ENCODE peak calls at places on chromosomes 13 and 19, in seven cellular contexts. H is SK-N-SH, J is transverse colon, Z is H1, P is sigmoid colon, T is HepG2, K is suprapubic skin. R is an unnamed sample.
A peak's percentile ranks its signal among the peaks of the same experiment; 100 is the strongest.

GRCh38 chr13:110001622-110002275 is 215.4 kb upstream of the IRS2 start:
- DNase-seq in P (no peak), J (no peak), H (no peak), T (no peak), K (no peak), Z (no peak), R (no peak)

GRCh38 chr13:102812616-102813287 is 13.8 kb downstream of the BIVM start:
- DNase-seq in T (no peak), J (no peak), H (no peak), P (no peak), K (no peak), Z (no peak), R (no peak)

GRCh38 chr13:111864566-111864965 is 202.4 kb upstream of the SOX1 start:
- DNase-seq in K (no peak), H (no peak), Z (peak; percentile 23), T (no peak), P (no peak), J (no peak), R (no peak)

GRCh38 chr19:50358483-50359431 is 6.7 kb downstream of the NAPSA start:
- DNase-seq in P (peak; percentile 77), Z (no peak), T (no peak), J (peak; percentile 64), H (peak; percentile 89), K (no peak), R (peak; percentile 58)

GRCh38 chr19:3369337-3370213 is 3.2 kb downstream of the NFIC start:
- DNase-seq in J (peak; percentile 63), P (peak; percentile 94), K (no peak), T (no peak), Z (no peak), H (no peak), R (peak; percentile 72)

GRCh38 chr19:4867534-4868285 is at the start of gene PLIN3:
- DNase-seq in H (peak; percentile 100), P (peak; percentile 99), Z (peak; percentile 99), K (peak; percentile 99), T (peak; percentile 89), J (peak; percentile 98), R (peak; percentile 98)

GRCh38 chr19:18701250-18701608 is 17.7 kb downstream of the CRTC1 start:
- DNase-seq in P (no peak), Z (no peak), T (no peak), J (no peak), H (peak; percentile 44), K (peak; percentile 77), R (no peak)

GRCh38 chr13:98466634-98467236 is 110.2 kb downstream of the STK24 start:
- DNase-seq in J (peak; percentile 59), P (peak; percentile 78), Z (peak; percentile 94), K (peak; percentile 76), T (peak; percentile 43), H (peak; percentile 68), R (no peak)

GRCh38 chr13:49563513-49563912 is 21.8 kb downstream of the RCBTB1 start:
- DNase-seq in T (no peak), Z (no peak), K (no peak), H (no peak), J (no peak), P (no peak), R (no peak)

GRCh38 chr19:10936661-10937084 is 8.1 kb downstream of the TIMM29 start:
- DNase-seq in T (peak; percentile 76), J (peak; percentile 40), P (no peak), Z (no peak), K (no peak), H (peak; percentile 83), R (peak; percentile 41)

GRCh38 chr19:2436384-2436783 is 9.0 kb upstream of the TIMM13 start:
- DNase-seq in P (no peak), J (no peak), Z (no peak), H (no peak), K (no peak), T (no peak), R (no peak)

GRCh38 chr19:50214699-50215543 is 11.5 kb downstream of the MYH14 start:
- DNase-seq in T (no peak), K (peak; percentile 80), J (peak; percentile 90), Z (peak; percentile 53), H (no peak), P (no peak), R (peak; percentile 93)

GRCh38 chr19:57171551-57172081 is 4.3 kb upstream of the DUXA start:
- DNase-seq in Z (peak; percentile 42), K (no peak), P (peak; percentile 76), H (peak; percentile 95), T (peak; percentile 20), J (peak; percentile 10), R (no peak)

GRCh38 chr19:52535831-52536800 is 8.6 kb downstream of the ZNF808 start:
- DNase-seq in K (peak; percentile 93), P (peak; percentile 93), T (no peak), J (peak; percentile 82), Z (peak; percentile 92), H (peak; percentile 84), R (peak; percentile 74)

GRCh38 chr19:19670070-19670551 is 1.5 kb downstream of the ZNF101 start:
- DNase-seq in Z (peak; percentile 65), H (no peak), T (no peak), J (no peak), K (no peak), P (no peak), R (no peak)

GRCh38 chr13:112893570-112894422 is 75.2 kb upstream of the MCF2L start:
- DNase-seq in J (peak; percentile 64), T (peak; percentile 76), H (peak; percentile 94), Z (peak; percentile 80), K (no peak), P (no peak), R (peak; percentile 69)

GRCh38 chr13:41306271-41307150 is 4.6 kb upstream of the NAA16 start:
- DNase-seq in J (no peak), H (peak; percentile 21), T (no peak), P (no peak), Z (no peak), K (no peak), R (no peak)

GRCh38 chr13:83286737-83287136 is 595.5 kb downstream of the SLITRK1 start:
- DNase-seq in K (no peak), Z (no peak), H (no peak), J (no peak), T (no peak), P (no peak), R (no peak)

GRCh38 chr13:32676242-32676641 is 90.0 kb downstream of the PDS5B start:
- DNase-seq in K (no peak), H (no peak), P (no peak), Z (no peak), T (no peak), J (no peak), R (no peak)

DNA sequence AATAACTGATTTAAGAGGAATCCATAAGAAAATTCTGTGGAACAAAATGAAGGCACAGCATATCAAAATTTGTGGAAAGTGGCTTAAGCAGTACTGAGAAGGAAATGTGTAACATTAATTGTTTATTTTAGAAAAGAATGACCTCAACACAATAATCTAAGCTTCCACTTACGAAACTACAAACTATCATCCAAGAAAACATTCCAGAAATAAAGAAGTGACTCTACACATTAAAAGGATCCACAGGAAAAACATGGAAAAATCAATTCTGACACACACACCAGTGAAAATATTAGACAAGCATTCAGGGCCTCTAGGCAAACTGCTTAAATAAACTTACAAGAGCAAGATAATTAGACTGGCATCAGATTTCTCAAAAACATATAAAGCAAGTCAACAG is 14.0 kb downstream of the EXOSC8 start:
- DNase-seq in T (no peak), K (no peak), P (no peak), Z (no peak), J (no peak), H (no peak), R (no peak)
- TF ChIP-seq POLR2AphosphoS5 in T (no peak), K (no peak), P (no peak), Z (no peak), J (no peak), H (no peak), R (no peak)

DNA sequence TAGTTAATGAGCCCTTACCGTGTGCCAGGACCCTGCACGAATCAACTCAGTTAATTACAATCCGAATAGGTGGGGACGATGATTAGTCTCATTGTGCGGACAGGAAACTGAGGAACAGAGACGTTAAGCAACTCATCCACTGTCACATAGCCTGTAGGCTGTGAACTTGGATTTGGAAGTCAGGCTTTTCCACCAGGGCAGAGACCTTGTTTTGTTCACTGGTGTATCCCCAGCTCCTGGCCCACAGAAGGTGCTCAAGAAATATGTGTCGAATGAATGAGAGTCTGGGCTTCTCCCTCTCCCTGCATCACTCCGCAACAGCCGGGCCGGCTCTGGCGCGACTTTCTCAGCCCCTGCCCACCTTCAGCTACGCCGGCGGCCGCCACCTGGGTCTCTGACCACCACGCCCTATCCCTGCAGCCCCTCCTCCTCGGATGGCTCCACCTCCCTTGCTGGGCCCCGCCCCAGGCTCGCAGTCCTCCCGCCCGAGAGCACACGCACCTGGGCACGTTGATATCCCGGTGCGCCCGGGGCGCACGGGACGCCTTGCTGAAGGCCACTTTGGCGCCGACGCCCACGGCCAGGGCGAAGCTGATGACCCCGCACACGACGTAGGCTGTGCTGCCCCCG is 1.3 kb downstream of the SHISA7 start:
- DNase-seq in P (no peak), T (no peak), H (no peak), J (no peak), K (no peak), Z (peak; percentile 92), R (no peak)
- H3K27ac ChIP-seq in P (no peak overlapping the region), T (no peak overlapping the region), H (no peak overlapping the region), J (no peak overlapping the region), K (no peak overlapping the region), Z (no peak overlapping the region), R (no peak overlapping the region)

DNA sequence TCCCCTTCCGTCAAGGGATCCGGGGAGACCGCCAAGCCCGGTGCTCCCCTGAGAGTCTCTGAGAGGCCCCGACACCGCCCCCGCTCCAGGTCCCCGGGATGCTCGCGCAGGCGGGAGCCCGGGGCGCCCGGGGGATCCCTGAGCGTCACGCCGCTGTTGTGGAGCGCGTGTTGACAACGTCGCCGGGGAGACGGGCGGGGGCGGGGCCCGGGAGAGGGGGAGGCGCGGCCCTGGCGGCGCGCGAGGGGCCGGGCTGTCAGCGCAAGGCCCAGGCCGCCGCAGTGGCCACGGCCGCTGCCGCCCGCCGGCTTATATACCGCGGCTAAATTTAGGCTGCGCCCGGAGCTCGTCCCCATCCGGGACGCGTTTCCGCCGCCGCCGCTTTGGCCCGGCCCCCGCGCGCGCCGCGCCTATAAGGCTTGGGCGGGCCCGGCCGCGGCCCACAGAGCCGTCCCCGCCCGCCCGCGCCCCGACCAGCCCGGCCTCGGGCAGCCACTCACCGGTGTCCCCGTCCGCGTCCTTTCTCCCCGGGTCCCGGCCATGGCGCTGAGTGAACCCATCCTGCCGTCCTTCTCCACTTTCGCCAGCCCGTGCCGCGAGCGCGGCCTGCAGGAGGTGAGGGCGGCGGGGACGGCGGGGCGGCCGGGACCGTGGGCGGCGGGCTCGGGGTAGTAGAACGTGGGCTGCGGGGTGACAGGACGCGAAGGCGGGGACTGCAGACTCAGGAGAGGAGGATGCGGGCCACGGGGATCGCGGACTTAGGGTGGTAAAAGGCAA is at the start of gene KLF2:
- DNase-seq in P (peak; percentile 97), J (peak; percentile 90), H (peak; percentile 89), Z (peak; percentile 75), K (peak; percentile 97), T (peak; percentile 28), R (peak; percentile 93)
- TF ChIP-seq EP300 in P (peak; percentile 47), J (no peak), H (no peak), Z (peak; percentile 11), K (no peak), T (no peak), R (no peak)

GRCh38 chr13:85434927-85435326 is 364.3 kb downstream of the SLITRK6 start:
- DNase-seq in Z (no peak), P (no peak), H (no peak), J (no peak), T (no peak), K (no peak), R (no peak)

GRCh38 chr13:85436029-85436428 is 363.2 kb downstream of the SLITRK6 start:
- DNase-seq in J (no peak), H (peak; percentile 38), T (no peak), P (no peak), Z (no peak), K (no peak), R (no peak)

GRCh38 chr13:85431720-85432119 is 367.5 kb downstream of the SLITRK6 start:
- DNase-seq in T (no peak), Z (no peak), J (no peak), P (peak; percentile 54), K (no peak), H (no peak), R (no peak)

GRCh38 chr13:85430216-85430615 is 369.0 kb downstream of the SLITRK6 start:
- DNase-seq in T (no peak), H (no peak), P (no peak), Z (no peak), J (no peak), K (no peak), R (no peak)
- TF ChIP-seq POLR2AphosphoS5 in T (no peak), H (no peak), P (no peak), Z (no peak), J (no peak), K (no peak), R (no peak)

R was measured in stomach.